ENCODE peak calls at places on chromosomes 13 and 19, in seven cellular contexts. A, P, Y, K, D, V and G are unnamed samples.

GRCh38 chr13:48242677-48243076 is 9.7 kb downstream of the ITM2B start:
- DNase-seq in A (no peak), P (no peak), Y (no peak), K (no peak), D (no peak), V (no peak), G (no peak)

GRCh38 chr19:11300811-11301120 is 4.8 kb downstream of the TSPAN16 start:
- DNase-seq in A (no peak), P (no peak), Y (no peak), K (no peak), D (no peak), V (no peak), G (no peak)

GRCh38 chr13:39385154-39385553 is 217.8 kb downstream of the LHFPL6 start:
- DNase-seq in A (no peak), P (no peak), Y (no peak), K (no peak), D (no peak), V (no peak), G (no peak)

GRCh38 chr19:13557756-13558398 is 51.6 kb upstream of the CACNA1A start:
- DNase-seq in A (no peak), P (no peak), Y (no peak), K (no peak), D (no peak), V (peak; percentile 14), G (no peak)

GRCh38 chr13:71030789-71031188 is 836.2 kb downstream of the DACH1 start:
- DNase-seq in A (no peak), P (no peak), Y (no peak), K (no peak), D (no peak), V (no peak), G (no peak)

GRCh38 chr13:62629618-62630017 is 1214.0 kb upstream of the PCDH20 start:
- DNase-seq in A (no peak), P (no peak), Y (no peak), K (no peak), D (no peak), V (peak; percentile 60), G (no peak)

GRCh38 chr19:12092065-12092867 is 27.7 kb downstream of the ZNF844 start:
- DNase-seq in A (peak; percentile 77), P (peak; percentile 64), Y (peak; percentile 93), K (peak; percentile 55), D (peak; percentile 93), V (peak; percentile 78), G (peak; percentile 51)

GRCh38 chr19:32464279-32464678 is 58.7 kb downstream of the DPY19L3 start:
- DNase-seq in A (no peak), P (no peak), Y (no peak), K (no peak), D (no peak), V (no peak), G (no peak)

GRCh38 chr13:20901668-20902437 is 693 bp downstream of the XPO4 start:
- DNase-seq in A (no peak), P (no peak), Y (peak; percentile 65), K (no peak), D (peak; percentile 60), V (peak; percentile 29), G (no peak)

GRCh38 chr19:9869008-9869617 is 34.0 kb downstream of the PIN1 start:
- DNase-seq in A (no peak), P (no peak), Y (no peak), K (no peak), D (no peak), V (no peak), G (no peak)

GRCh38 chr19:10686661-10687517 is 14.3 kb upstream of the QTRT1 start:
- DNase-seq in A (no peak), P (no peak), Y (no peak), K (no peak), D (peak; percentile 55), V (no peak), G (no peak)

GRCh38 chr19:4676955-4677731 is 7.0 kb upstream of the MYDGF start:
- DNase-seq in A (no peak), P (no peak), Y (peak; percentile 62), K (no peak), D (no peak), V (peak; percentile 62), G (no peak)

GRCh38 chr19:38736413-38737280 is 7.6 kb downstream of the CAPN12 start:
- DNase-seq in A (peak; percentile 46), P (no peak), Y (peak; percentile 57), K (no peak), D (peak; percentile 90), V (peak; percentile 87), G (no peak)

GRCh38 chr19:23832717-23833327 is 74.1 kb upstream of the ZNF681 start:
- DNase-seq in A (no peak), P (no peak), Y (no peak), K (no peak), D (no peak), V (no peak), G (no peak)

GRCh38 chr19:17079710-17080440 is 4.3 kb downstream of the MYO9B start:
- DNase-seq in A (peak; percentile 83), P (peak; percentile 99), Y (peak; percentile 95), K (peak; percentile 92), D (no peak), V (peak; percentile 47), G (peak; percentile 98)

GRCh38 chr13:30158774-30159445 is 148.4 kb downstream of the KATNAL1 start:
- DNase-seq in A (peak; percentile 55), P (peak; percentile 33), Y (no peak), K (peak; percentile 92), D (no peak), V (no peak), G (peak; percentile 76)

GRCh38 chr13:85261757-85262346 is 537.4 kb downstream of the SLITRK6 start:
- DNase-seq in A (no peak), P (no peak), Y (no peak), K (no peak), D (no peak), V (no peak), G (no peak)

GRCh38 chr19:7159105-7159933 is 89.8 kb downstream of the ZNF557 start:
- DNase-seq in A (peak; percentile 83), P (peak; percentile 65), Y (peak; percentile 88), K (no peak), D (no peak), V (no peak), G (no peak)

GRCh38 chr13:37164635-37165034 is 59.2 kb upstream of the CSNK1A1L start:
- DNase-seq in A (no peak), P (no peak), Y (no peak), K (no peak), D (no peak), V (no peak), G (no peak)

GRCh38 chr19:10517361-10517759 is at the start of gene S1PR5:
- DNase-seq in A (no peak), P (no peak), Y (no peak), K (no peak), D (peak; percentile 83), V (peak; percentile 64), G (no peak)

GRCh38 chr19:17213334-17213733 is 1.8 kb upstream of the USE1 start:
- DNase-seq in A (no peak), P (no peak), Y (no peak), K (no peak), D (no peak), V (no peak), G (no peak)

GRCh38 chr19:49212302-49212701 is 54.7 kb downstream of the TRPM4 start:
- DNase-seq in A (no peak), P (no peak), Y (no peak), K (no peak), D (no peak), V (peak; percentile 31), G (no peak)

DNA sequence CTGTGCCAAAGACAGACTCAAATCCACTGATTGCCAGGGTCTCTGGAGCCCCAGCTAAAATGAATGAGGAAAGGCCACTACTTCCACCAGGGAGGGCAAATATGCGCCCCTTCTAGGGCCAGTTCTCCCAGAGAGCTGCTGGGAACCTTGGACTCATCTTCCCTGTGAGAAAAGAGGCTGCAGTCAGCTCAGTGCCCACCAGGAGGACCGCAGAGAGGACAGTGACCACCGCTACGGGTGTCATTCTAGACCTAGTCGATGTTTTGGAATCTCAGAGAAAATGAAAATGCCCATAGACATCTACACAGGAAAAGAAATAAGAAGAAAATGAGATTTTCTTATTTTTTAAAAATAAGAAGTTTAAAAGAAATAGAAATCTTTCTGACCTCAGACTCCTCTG is 235.1 kb downstream of the UQCRFS1 start:
- DNase-seq in A (no peak), P (no peak), Y (no peak), K (no peak), D (no peak), V (no peak), G (no peak)
- TF ChIP-seq CTCF in A (no peak), P (peak; percentile 22), Y (no peak), K (no peak), D (no peak), V (no peak), G (peak; percentile 27)

GRCh38 chr13:24161980-24162517 is 1.5 kb downstream of the SPATA13 start:
- DNase-seq in A (no peak), P (no peak), Y (no peak), K (no peak), D (no peak), V (peak; percentile 67), G (no peak)

GRCh38 chr13:24161010-24161775 is 673 bp downstream of the SPATA13 start:
- DNase-seq in A (peak; percentile 29), P (no peak), Y (peak; percentile 59), K (no peak), D (peak; percentile 91), V (peak; percentile 83), G (no peak)

GRCh38 chr13:24165746-24166145 is 5.2 kb downstream of the SPATA13 start:
- DNase-seq in A (no peak), P (no peak), Y (no peak), K (no peak), D (no peak), V (no peak), G (no peak)

GRCh38 chr13:24159921-24160324 is 597 bp upstream of the SPATA13 start:
- DNase-seq in A (no peak), P (no peak), Y (no peak), K (no peak), D (no peak), V (no peak), G (no peak)

GRCh38 chr13:24162604-24163003 is 2.1 kb downstream of the SPATA13 start:
- DNase-seq in A (no peak), P (no peak), Y (no peak), K (no peak), D (no peak), V (no peak), G (no peak)
- H3K4me3 ChIP-seq in A (no peak overlapping the region), P (no peak overlapping the region), Y (no peak overlapping the region), K (no peak overlapping the region), D (peak overlapping the region; percentile 84), V (peak overlapping the region; percentile 74), G (no peak overlapping the region)

DNA sequence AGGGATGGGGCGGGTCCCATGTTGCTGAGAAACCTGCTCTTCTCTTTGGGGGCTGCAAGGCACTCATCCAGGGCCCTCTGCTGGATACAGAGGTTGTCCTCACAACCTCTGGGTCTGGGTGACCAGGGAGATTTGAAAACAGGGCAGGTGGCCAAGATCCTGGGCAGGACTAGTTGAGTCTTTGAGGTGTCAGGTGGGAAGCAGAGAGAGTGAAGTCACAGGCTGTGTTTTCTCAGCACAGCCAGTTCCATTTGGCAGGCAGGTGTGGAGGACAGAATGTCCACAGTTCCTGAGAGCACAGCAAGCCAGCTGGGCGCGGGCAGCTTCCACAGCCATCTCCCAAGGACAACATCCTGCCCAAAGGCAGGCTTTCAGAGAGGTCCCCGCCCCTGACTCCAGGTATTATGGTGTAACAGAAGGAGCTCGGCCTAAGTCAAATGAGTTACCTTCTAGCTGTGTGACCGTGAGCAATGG is 118.8 kb downstream of the NUFIP1 start:
- DNase-seq in A (no peak), P (no peak), Y (no peak), K (no peak), D (peak; percentile 96), V (peak; percentile 99), G (no peak)
- TF ChIP-seq CTCF in A (no peak), P (no peak), Y (no peak), K (no peak), D (no peak), V (no peak), G (no peak)

GRCh38 chr13:80336335-80336734 is 4.6 kb downstream of the SPRY2 start:
- DNase-seq in A (no peak), P (no peak), Y (no peak), K (no peak), D (no peak), V (no peak), G (no peak)
- H3K4me3 ChIP-seq in A (peak overlapping the region; percentile 78), P (no peak overlapping the region), Y (no peak overlapping the region), K (peak overlapping the region; percentile 100), D (no peak overlapping the region), V (no peak overlapping the region), G (peak overlapping the region; percentile 89)